ENCODE peak calls at places on chromosomes 5 and 9, in five cellular contexts. Q, D, N, Y and V are unnamed samples.

GRCh38 chr9:95061916-95062600 is 255.5 kb downstream of the FANCC start:
- DNase-seq in Q (no peak), D (no peak), N (no peak), Y (no peak), V (no peak)

GRCh38 chr9:123119566-123119965 is 86.1 kb downstream of the GPR21 start:
- DNase-seq in Q (no peak), D (no peak), N (no peak), Y (no peak), V (no peak)

GRCh38 chr9:123339666-123340414 is 16.2 kb upstream of the CRB2 start:
- DNase-seq in Q (no peak), D (no peak), N (no peak), Y (no peak), V (peak; percentile 88)

GRCh38 chr5:120913396-120913795 is 449.3 kb downstream of the PRR16 start:
- DNase-seq in Q (no peak), D (no peak), N (no peak), Y (peak; percentile 11), V (no peak)

GRCh38 chr9:97526895-97527575 is 25.6 kb downstream of the TMOD1 start:
- DNase-seq in Q (no peak), D (no peak), N (no peak), Y (peak; percentile 25), V (no peak)

GRCh38 chr5:172188033-172188892 is at the start of gene STK10:
- DNase-seq in Q (no peak), D (peak; percentile 93), N (peak; percentile 93), Y (peak; percentile 96), V (peak; percentile 90)

GRCh38 chr9:101639301-101639700 is 44.5 kb upstream of the PPP3R2 start:
- DNase-seq in Q (no peak), D (no peak), N (no peak), Y (no peak), V (no peak)

GRCh38 chr9:135512241-135512603 is 9.0 kb upstream of the LCN1 start:
- DNase-seq in Q (no peak), D (no peak), N (no peak), Y (no peak), V (no peak)

GRCh38 chr9:107750741-107751521 is 261.4 kb upstream of the KLF4 start:
- DNase-seq in Q (peak; percentile 53), D (peak; percentile 82), N (no peak), Y (no peak), V (no peak)

GRCh38 chr9:121321039-121321503 is 49.0 kb downstream of the STOM start:
- DNase-seq in Q (no peak), D (no peak), N (no peak), Y (no peak), V (no peak)

GRCh38 chr9:137452761-137453642 is 6.1 kb downstream of the NSMF start:
- DNase-seq in Q (no peak), D (no peak), N (no peak), Y (no peak), V (no peak)

GRCh38 chr5:92687793-92688467 is 893.1 kb downstream of the NR2F1-AS1 start:
- DNase-seq in Q (no peak), D (no peak), N (no peak), Y (peak; percentile 82), V (no peak)

GRCh38 chr5:94544031-94544650 is 74.3 kb downstream of the KIAA0825 start:
- DNase-seq in Q (no peak), D (no peak), N (no peak), Y (no peak), V (no peak)

GRCh38 chr5:177296581-177296980 is 6.9 kb downstream of the RAB24 start:
- DNase-seq in Q (no peak), D (no peak), N (no peak), Y (no peak), V (peak; percentile 53)
- H3K4me3 ChIP-seq in Q (no peak overlapping the region), D (no peak overlapping the region), N (no peak overlapping the region), Y (no peak overlapping the region), V (no peak overlapping the region)

DNA sequence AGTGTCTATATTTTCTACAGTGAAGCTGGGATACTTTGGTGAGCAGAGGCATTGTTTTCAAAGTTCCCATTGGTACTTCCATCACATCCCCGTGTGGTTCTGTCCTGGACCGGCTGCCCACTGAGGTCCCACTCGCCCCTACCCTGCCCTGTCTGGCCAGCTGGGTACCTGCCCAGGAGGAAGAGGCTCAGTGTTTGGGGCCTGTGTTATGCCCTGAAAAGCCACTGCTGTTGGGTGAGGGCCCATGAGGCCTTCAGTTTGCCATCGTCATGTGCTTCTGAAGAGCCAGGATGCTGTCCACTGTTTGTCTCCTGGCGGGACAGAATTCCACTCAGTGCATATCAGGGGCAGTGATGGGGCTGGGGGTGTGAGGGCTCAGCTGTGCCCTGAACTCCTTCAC is 2.6 kb upstream of the CEP72 start:
- DNase-seq in Q (no peak), D (no peak), N (no peak), Y (no peak), V (no peak)
- TF ChIP-seq EZH2 in Q (no peak), D (no peak), N (no peak), Y (no peak), V (no peak)

GRCh38 chr5:138954257-138955012 is 79.3 kb upstream of the LRRTM2 start:
- DNase-seq in Q (no peak), D (no peak), N (no peak), Y (no peak), V (no peak)
- H3K27ac ChIP-seq in Q (no peak overlapping the region), D (no peak overlapping the region), N (no peak overlapping the region), Y (no peak overlapping the region), V (no peak overlapping the region)

GRCh38 chr5:124961517-124961916 is 215.1 kb upstream of the ZNF608 start:
- DNase-seq in Q (no peak), D (no peak), N (no peak), Y (no peak), V (no peak)

GRCh38 chr5:124960266-124960665 is 213.8 kb upstream of the ZNF608 start:
- DNase-seq in Q (no peak), D (no peak), N (no peak), Y (no peak), V (no peak)

GRCh38 chr5:124962735-124963134 is 216.3 kb upstream of the ZNF608 start:
- DNase-seq in Q (no peak), D (no peak), N (no peak), Y (peak; percentile 23), V (no peak)

DNA sequence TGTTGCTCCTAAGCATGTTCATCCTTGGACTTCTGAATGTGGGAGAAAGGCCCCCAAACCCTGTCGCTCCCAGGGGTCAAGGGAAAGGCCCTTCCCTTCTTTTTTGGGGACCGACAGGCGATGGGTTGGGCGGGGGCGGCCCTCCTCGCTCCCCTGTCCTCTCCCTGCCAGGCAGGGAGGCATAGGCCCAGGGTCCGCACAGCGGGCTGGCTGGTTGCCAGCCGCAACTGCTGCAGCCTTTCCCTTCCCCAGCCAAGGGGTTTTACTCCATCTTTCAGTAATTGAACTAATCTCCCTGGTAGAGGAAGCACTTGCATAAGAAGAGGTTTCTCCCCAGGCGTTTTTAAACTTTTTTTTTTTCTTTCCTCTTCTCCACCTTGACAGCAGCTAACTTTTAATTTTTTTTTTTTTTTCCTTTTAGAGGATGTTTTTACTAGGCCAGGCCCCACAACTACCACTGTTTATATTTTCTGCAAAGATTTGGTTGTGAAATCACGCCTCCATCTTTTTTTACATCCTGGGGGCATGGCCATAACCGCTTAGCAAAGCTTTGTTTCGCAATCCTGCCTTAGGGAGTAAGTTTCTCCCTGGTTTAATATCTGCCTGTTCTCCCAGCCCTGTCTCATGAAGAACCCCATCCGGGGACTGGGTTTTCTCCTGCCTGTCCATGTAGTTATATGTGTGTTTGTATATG is 216.9 kb upstream of the ZNF608 start:
- DNase-seq in Q (no peak), D (no peak), N (peak; percentile 59), Y (peak; percentile 54), V (no peak)
- H3K4me3 ChIP-seq in Q (no peak overlapping the region), D (no peak overlapping the region), N (no peak overlapping the region), Y (no peak overlapping the region), V (no peak overlapping the region)

DNA sequence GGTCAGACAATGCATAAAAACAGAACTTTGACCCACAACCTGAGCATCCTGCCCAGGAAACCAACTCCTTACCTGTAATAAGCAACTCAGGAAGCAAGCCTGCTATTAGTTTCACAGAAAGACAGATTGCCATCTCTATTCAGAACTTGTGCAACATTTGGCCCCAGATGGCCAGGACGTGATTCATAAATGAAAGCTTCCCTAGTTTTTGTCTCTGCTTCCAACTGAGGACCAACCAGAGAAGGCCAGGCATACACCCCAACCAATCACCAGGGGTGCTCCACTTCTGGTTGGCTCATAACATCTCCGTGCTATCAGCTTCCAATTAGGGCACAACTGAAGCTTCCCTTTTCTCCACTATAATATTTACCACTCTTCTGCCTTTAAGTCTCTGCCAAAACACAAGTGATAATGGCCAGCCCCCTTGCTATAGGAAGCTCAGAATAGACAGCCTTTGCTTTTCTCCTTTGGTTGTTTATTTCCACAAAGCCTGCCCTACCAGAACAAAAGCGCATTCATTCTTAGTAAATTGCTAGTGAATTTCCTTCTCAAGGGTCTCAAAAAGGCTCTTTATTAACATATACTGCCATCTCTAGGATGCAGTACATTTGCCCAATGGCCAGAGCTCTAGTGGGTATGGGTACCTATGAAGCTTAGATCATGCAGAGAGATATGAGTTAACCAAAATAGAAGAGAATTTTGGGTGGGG is 289.7 kb upstream of the DAP start:
- DNase-seq in Q (no peak), D (no peak), N (no peak), Y (no peak), V (no peak)
- TF ChIP-seq EZH2 in Q (no peak), D (no peak), N (no peak), Y (no peak), V (no peak)

GRCh38 chr5:135112008-135112670 is 78.1 kb upstream of the PITX1 start:
- DNase-seq in Q (no peak), D (no peak), N (no peak), Y (peak; percentile 65), V (no peak)
- H3K27ac ChIP-seq in Q (no peak overlapping the region), D (no peak overlapping the region), N (no peak overlapping the region), Y (peak overlapping the region; percentile 61), V (no peak overlapping the region)

DNA sequence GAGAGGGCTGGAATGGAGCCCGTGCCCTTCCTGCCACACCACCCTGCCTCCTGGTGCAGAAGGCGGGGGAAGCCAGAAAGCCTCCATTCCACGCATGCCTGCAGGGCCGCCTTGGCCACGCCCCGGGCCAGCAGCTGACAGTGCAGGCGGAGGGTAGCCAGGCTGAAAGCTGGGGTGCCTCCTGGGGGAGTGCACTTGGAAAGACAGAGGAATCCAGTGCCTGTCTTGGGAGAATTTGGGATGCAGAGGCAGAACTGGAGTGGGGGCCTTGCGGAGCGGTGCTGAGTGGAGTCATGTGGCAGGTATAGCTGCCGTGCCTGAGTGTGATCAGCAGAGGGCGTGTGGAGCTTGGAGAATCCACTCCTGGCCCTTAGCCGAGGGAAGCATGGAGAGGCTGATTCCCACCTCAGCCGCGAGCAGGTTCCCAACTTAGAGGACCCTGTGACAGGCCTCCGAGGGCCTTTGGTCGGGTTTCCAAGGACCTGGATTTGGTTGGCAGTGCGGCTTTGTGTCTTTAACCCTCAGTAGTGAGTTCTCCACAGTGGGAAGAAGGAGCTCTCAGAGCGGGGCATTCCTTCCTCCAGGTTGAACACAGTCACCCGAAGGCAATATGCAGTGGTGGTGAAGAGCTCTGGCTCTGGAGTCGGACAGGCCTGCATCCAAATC is 9.1 kb upstream of the URM1 start:
- DNase-seq in Q (no peak), D (peak; percentile 87), N (peak; percentile 87), Y (peak; percentile 91), V (peak; percentile 60)
- H3K4me3 ChIP-seq in Q (peak overlapping the region; percentile 71), D (peak overlapping the region; percentile 53), N (no peak overlapping the region), Y (no peak overlapping the region), V (peak overlapping the region; percentile 53)